ENCODE peak calls at places on chromosomes 11 and 22, in six cellular contexts. C is mammary epithelial cell, J is Ammon's horn, O is hippocampal formation, F is hepatocyte, N is astrocyte of the spinal cord. A is an unnamed sample.

GRCh38 chr11:67354314-67355022 is 1.1 kb upstream of the POLD4 start:
- DNase-seq in N (peak), J (no peak), F (peak), C (peak), O (no peak), A (peak)

GRCh38 chr11:60880635-60881282 is 13.4 kb downstream of the ZP1 start:
- DNase-seq in N (no peak), C (no peak), O (no peak), J (no peak), F (no peak), A (no peak)

GRCh38 chr11:46304605-46305004 is 27.1 kb downstream of the CREB3L1 start:
- DNase-seq in N (no peak), J (no peak), F (no peak), C (no peak), O (no peak), A (no peak)

GRCh38 chr11:125165664-125166346 is 1.3 kb downstream of the PKNOX2 start:
- DNase-seq in N (peak), J (no peak), O (no peak), C (no peak), F (peak), A (no peak)

GRCh38 chr22:23289851-23290724 is 109.8 kb downstream of the BCR start:
- DNase-seq in C (peak), J (no peak), N (peak), F (peak), O (no peak), A (peak)

GRCh38 chr11:105609341-105609781 is 512 bp upstream of the GRIA4 start:
- DNase-seq in F (peak), N (peak), C (peak), O (peak), J (peak), A (no peak)

GRCh38 chr11:67632175-67632981 is 2.6 kb upstream of the NUDT8 start:
- DNase-seq in F (peak), O (no peak), J (no peak), N (no peak), C (no peak), A (no peak)

GRCh38 chr11:117419915-117420485 is 92.3 kb downstream of the CEP164 start:
- DNase-seq in C (no peak), N (no peak), O (no peak), J (no peak), F (no peak), A (no peak)

GRCh38 chr22:42895087-42895486 is 38.0 kb upstream of the ARFGAP3 start:
- DNase-seq in J (peak), C (no peak), F (no peak), N (no peak), O (no peak), A (no peak)

GRCh38 chr11:44573333-44573732 is 7.9 kb downstream of the CD82 start:
- DNase-seq in O (no peak), N (no peak), F (no peak), J (no peak), C (no peak), A (no peak)

GRCh38 chr11:65435330-65435931 is 12.8 kb downstream of the NEAT1 start:
- DNase-seq in O (no peak), C (no peak), F (no peak), J (no peak), N (peak), A (no peak)

GRCh38 chr11:111707039-111707690 is 59.0 kb downstream of the PPP2R1B start:
- DNase-seq in F (peak), J (no peak), C (no peak), N (peak), O (no peak), A (no peak)

GRCh38 chr11:80593981-80594380 is 1153.2 kb upstream of the TENM4 start:
- DNase-seq in O (peak), J (peak), N (peak), C (peak), F (peak), A (peak)

GRCh38 chr22:46635756-46636155 is 15.6 kb downstream of the GRAMD4 start:
- DNase-seq in F (peak), C (no peak), J (no peak), N (no peak), O (no peak), A (no peak)

GRCh38 chr11:43708776-43709175 is 28.2 kb downstream of the HSD17B12 start:
- DNase-seq in J (no peak), N (no peak), C (no peak), F (no peak), O (no peak), A (no peak)

GRCh38 chr11:111355956-111356659 is 23.0 kb downstream of the POU2AF1 start:
- DNase-seq in F (no peak), N (no peak), J (no peak), C (no peak), O (no peak), A (no peak)

GRCh38 chr11:102191832-102192231 is 81.6 kb downstream of the YAP1 start:
- DNase-seq in C (no peak), F (peak), J (no peak), O (no peak), N (no peak), A (no peak)

GRCh38 chr11:128929468-128929867 is 13.2 kb downstream of the TP53AIP1 start:
- DNase-seq in N (no peak), F (no peak), O (no peak), C (no peak), J (no peak), A (no peak)